ENCODE peak calls at places on chromosomes 11 and 22, in four cellular contexts. H is HCT116, O is H1, C is K562. U is an unnamed sample.

GRCh38 chr11:43573233-43573632 is 107.3 kb upstream of the HSD17B12 start:
- DNase-seq in O (peak), H (peak), C (peak), U (no peak)

GRCh38 chr11:67301951-67302516 is 1.3 kb upstream of the SSH3 start:
- DNase-seq in H (no peak), O (peak), C (no peak), U (no peak)

GRCh38 chr22:33697640-33698039 is 222.6 kb downstream of the LARGE1 start:
- DNase-seq in O (no peak), C (no peak), H (no peak), U (no peak)

GRCh38 chr11:83156996-83157754 is at the start of gene PCF11:
- DNase-seq in H (no peak), O (peak), C (peak), U (no peak)

GRCh38 chr11:58466293-58466692 is 24.3 kb upstream of the OR5B12 start:
- DNase-seq in C (no peak), H (no peak), O (no peak), U (no peak)

GRCh38 chr22:39314251-39314971 is 5.0 kb downstream of the RPL3 start:
- DNase-seq in H (no peak), C (no peak), O (no peak), U (no peak)

GRCh38 chr11:128848815-128849455 is 18.2 kb downstream of the KCNJ1 start:
- DNase-seq in H (peak), C (peak), O (peak), U (no peak)

GRCh38 chr11:11400635-11401232 is 47.7 kb upstream of the CSNK2A3 start:
- DNase-seq in C (peak), H (peak), O (peak), U (no peak)

GRCh38 chr22:27650985-27651384 is 150.6 kb downstream of the MN1 start:
- DNase-seq in O (no peak), C (no peak), H (no peak), U (no peak)

GRCh38 chr11:70541699-70542098 is 143.4 kb downstream of the CTTN start:
- DNase-seq in H (no peak), O (no peak), C (no peak), U (no peak)

DNA sequence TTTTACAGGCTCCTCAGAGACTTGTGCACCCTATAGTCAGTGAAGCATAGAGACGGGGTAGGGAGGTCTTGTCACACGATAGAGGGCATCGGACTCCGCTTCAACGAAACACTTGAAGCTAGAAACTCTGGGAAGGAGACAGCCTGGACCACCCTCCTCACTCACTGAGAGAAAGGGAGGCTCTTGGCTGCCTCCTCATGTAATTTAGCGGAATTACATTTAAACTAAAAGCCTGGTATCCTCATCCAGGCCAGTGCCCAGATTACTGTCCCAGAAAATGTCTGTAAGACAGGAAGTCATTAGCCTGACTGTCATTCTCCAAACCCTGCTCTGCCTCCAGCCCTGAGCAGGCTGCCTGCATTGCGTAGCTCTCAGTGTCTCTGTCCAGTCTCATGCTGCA is 36.0 kb downstream of the TTLL1 start:
- DNase-seq in C (no peak), O (peak), H (no peak), U (no peak)
- TF ChIP-seq CTCF in C (peak), O (peak), H (peak), U (peak)

DNA sequence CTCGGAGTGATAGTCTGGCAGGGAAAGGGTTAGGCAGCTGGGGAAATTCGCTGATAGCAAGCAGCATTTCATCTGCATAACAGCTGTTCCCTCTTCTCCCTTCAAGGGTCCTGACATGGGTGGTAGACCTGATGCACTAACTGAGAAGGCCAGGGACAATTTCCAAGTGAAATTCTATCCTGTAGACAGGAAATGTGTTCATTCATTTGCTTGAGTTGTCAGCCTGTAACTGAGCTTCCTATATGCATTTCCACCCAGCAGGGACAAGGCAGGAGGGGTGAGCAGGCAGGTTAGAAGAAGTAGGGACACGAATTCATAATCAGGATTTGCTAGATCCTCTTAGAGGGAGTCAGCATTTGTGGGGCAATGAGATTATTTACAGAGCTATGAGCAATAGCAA is 154.3 kb upstream of the NCAM1 start:
- DNase-seq in C (no peak), H (no peak), O (no peak), U (no peak)
- TF ChIP-seq EGR1 in C (no peak), H (no peak), O (no peak), U (no peak)

GRCh38 chr22:24424901-24425775 is 2.3 kb upstream of the ADORA2A start:
- DNase-seq in C (no peak), H (no peak), O (no peak), U (no peak)

GRCh38 chr22:24426436-24426835 is 963 bp upstream of the ADORA2A start:
- DNase-seq in H (no peak), O (no peak), C (no peak), U (no peak)

GRCh38 chr22:24428751-24429410 is 1.5 kb downstream of the ADORA2A start:
- DNase-seq in H (no peak), O (no peak), C (no peak), U (no peak)

GRCh38 chr22:24427500-24428164 is at the start of gene ADORA2A:
- DNase-seq in C (no peak), O (no peak), H (no peak), U (peak)

DNA sequence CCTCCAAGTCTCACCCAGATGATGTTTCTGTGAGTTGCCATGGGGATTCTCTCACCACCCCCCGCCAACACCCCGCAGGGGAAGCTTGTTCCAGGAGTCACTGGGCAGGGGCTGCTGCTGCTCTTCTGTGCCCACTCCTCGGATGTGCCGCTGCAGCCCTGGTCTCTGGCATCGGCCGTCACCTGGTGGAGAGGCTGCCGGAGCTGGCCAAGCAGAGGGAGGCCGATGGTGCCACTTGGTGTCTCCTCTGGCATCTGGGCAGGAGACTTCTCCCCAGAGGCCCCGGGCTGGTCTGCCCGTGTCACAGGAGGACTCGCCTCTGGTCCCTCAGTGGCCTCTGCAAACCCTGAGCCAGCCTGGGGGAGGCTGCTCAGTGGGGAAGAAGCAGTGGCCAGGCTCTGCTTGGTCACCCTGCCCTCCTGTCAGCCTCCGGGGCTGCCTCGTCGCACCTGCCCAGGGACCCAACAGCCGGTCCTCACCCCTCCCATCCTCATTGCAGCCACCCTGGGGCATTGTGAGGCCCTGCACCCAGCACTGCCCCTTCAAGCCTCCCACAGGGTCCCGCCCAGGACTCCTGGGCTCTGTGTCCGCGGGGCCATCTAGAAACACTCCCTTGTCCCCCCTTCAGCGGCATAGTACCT is 420 bp upstream of the ADORA2A start:
- DNase-seq in H (no peak), C (no peak), O (no peak), U (no peak)
- TF ChIP-seq CTCF in H (no peak), C (no peak), O (no peak), U (no peak)

GRCh38 chr11:133918606-133919260 is 38.0 kb downstream of the IGSF9B start:
- DNase-seq in C (no peak), H (no peak), O (no peak), U (no peak)

GRCh38 chr11:133920109-133920990 is 36.4 kb downstream of the IGSF9B start:
- DNase-seq in C (no peak), O (no peak), H (no peak), U (no peak)

GRCh38 chr11:133916790-133917440 is 39.9 kb downstream of the IGSF9B start:
- DNase-seq in O (no peak), C (no peak), H (no peak), U (no peak)

GRCh38 chr11:133919330-133920108 is 37.2 kb downstream of the IGSF9B start:
- DNase-seq in C (no peak), H (no peak), O (peak), U (no peak)

GRCh38 chr11:133917921-133918605 is 38.7 kb downstream of the IGSF9B start:
- DNase-seq in H (no peak), O (peak), C (no peak), U (no peak)
- TF ChIP-seq EGR1 in H (no peak), O (peak), C (peak), U (no peak)

U was measured in GM12878.